ENCODE peak calls at places on chromosomes 3 and 15, in ten cellular contexts. B is pancreas, I is heart left ventricle, F is PC-3, O is AG04450, T is coronary artery, Y is endodermal cell, Q is thoracic aorta, L is upper lobe of right lung, S is OCI-LY7. G is an unnamed sample.

GRCh38 chr15:34342737-34343575 is at the start of the genes NOP10 and NUTM1:
- DNase-seq in I (peak), F (peak), S (peak), O (peak), L (peak), Y (peak), B (peak), T (peak), Q (peak), G (peak)

GRCh38 chr3:3288288-3288687 is 108.8 kb upstream of the CRBN start:
- DNase-seq in F (no peak), T (no peak), O (no peak), I (no peak), Y (no peak), S (no peak), B (no peak), L (no peak), Q (no peak), G (no peak)

GRCh38 chr15:73362900-73363299 is 5.9 kb downstream of the HCN4 start:
- DNase-seq in F (no peak), I (no peak), S (no peak), Y (no peak), Q (no peak), T (no peak), L (no peak), O (no peak), B (no peak), G (no peak)

GRCh38 chr3:10585945-10586344 is 80.6 kb upstream of the ATP2B2 start:
- DNase-seq in Q (no peak), S (no peak), F (no peak), O (no peak), I (no peak), L (no peak), Y (no peak), B (no peak), T (no peak), G (no peak)

GRCh38 chr15:51600114-51600513 is 22.5 kb downstream of the DMXL2 start:
- DNase-seq in T (no peak), L (no peak), B (no peak), F (peak), O (no peak), Y (no peak), I (no peak), S (no peak), Q (no peak), G (no peak)

GRCh38 chr3:163450684-163451083 is 1627.6 kb downstream of the SI start:
- DNase-seq in T (no peak), L (no peak), B (peak), Y (no peak), F (no peak), S (no peak), O (no peak), I (no peak), Q (no peak), G (no peak)

GRCh38 chr3:146577662-146578061 is 27.5 kb downstream of the PLSCR5 start:
- DNase-seq in T (no peak), Y (no peak), F (peak), S (peak), I (no peak), O (peak), L (no peak), Q (no peak), B (no peak), G (no peak)

GRCh38 chr15:91496754-91497691 is 356.5 kb upstream of the SLCO3A1 start:
- DNase-seq in B (no peak), L (no peak), O (no peak), S (no peak), F (peak), I (no peak), Y (no peak), Q (no peak), T (no peak), G (no peak)

GRCh38 chr15:58529041-58529440 is 97.2 kb downstream of the LIPC start:
- DNase-seq in I (no peak), O (no peak), T (no peak), S (no peak), B (no peak), Q (no peak), Y (no peak), L (no peak), F (no peak), G (no peak)

GRCh38 chr3:31738423-31738822 is 205.7 kb downstream of the STT3B start:
- DNase-seq in Y (no peak), S (no peak), B (no peak), L (no peak), T (no peak), I (no peak), O (no peak), F (no peak), Q (no peak), G (no peak)

GRCh38 chr15:81097893-81098280 is 36.2 kb upstream of the CFAP161 start:
- DNase-seq in S (no peak), L (no peak), Y (no peak), F (peak), Q (no peak), T (no peak), O (no peak), I (no peak), B (no peak), G (no peak)

GRCh38 chr3:129195731-129196256 is 12.1 kb upstream of the CNBP start:
- DNase-seq in I (peak), L (no peak), F (peak), S (no peak), B (no peak), T (peak), Y (no peak), Q (peak), O (peak), G (no peak)

GRCh38 chr3:52461874-52462273 is 6.5 kb downstream of the NISCH start:
- DNase-seq in Y (no peak), I (no peak), B (no peak), T (no peak), O (no peak), S (no peak), Q (no peak), F (no peak), L (no peak), G (no peak)

GRCh38 chr15:39188930-39189329 is 391.9 kb upstream of the THBS1 start:
- DNase-seq in T (no peak), F (peak), Y (no peak), I (no peak), B (no peak), O (no peak), L (no peak), S (no peak), Q (no peak), G (no peak)

GRCh38 chr3:14768182-14768790 is 50.5 kb upstream of the FGD5 start:
- DNase-seq in Q (no peak), O (no peak), L (no peak), F (no peak), T (no peak), I (no peak), S (no peak), Y (no peak), B (no peak), G (no peak)

GRCh38 chr3:76500746-76501275 is 539.1 kb upstream of the ROBO2 start:
- DNase-seq in L (no peak), B (no peak), F (peak), Q (no peak), I (no peak), Y (no peak), S (no peak), T (no peak), O (no peak), G (no peak)

GRCh38 chr3:99066863-99067262 is 165.4 kb upstream of the DCBLD2 start:
- DNase-seq in Q (no peak), I (no peak), O (no peak), L (no peak), S (no peak), Y (no peak), T (no peak), B (no peak), F (no peak), G (no peak)

GRCh38 chr15:72222433-72222832 is 8.6 kb downstream of the PKM start:
- DNase-seq in F (peak), O (no peak), L (no peak), T (no peak), I (peak), B (no peak), Q (peak), S (no peak), Y (no peak), G (no peak)

GRCh38 chr3:41050149-41050548 is 149.2 kb upstream of the CTNNB1 start:
- DNase-seq in L (no peak), I (no peak), T (no peak), F (no peak), B (no peak), Q (no peak), Y (no peak), O (no peak), S (no peak), G (no peak)

GRCh38 chr3:59866076-59866475 is 816.3 kb upstream of the CFAP20DC start:
- DNase-seq in Q (no peak), I (no peak), L (no peak), B (no peak), Y (no peak), S (no peak), O (no peak), F (no peak), T (no peak), G (no peak)

GRCh38 chr3:45000823-45001222 is 24.8 kb downstream of the EXOSC7 start:
- DNase-seq in I (no peak), T (no peak), L (no peak), Q (no peak), O (no peak), B (no peak), Y (no peak), S (no peak), F (no peak), G (no peak)

GRCh38 chr3:196198771-196199753 is 12.1 kb downstream of the ZDHHC19 start:
- DNase-seq in F (no peak), T (no peak), S (peak), L (no peak), I (no peak), B (no peak), O (no peak), Q (no peak), Y (peak), G (no peak)
- TF ChIP-seq CTCF in F (peak), T (no peak), S (peak), L (no peak), I (no peak), B (no peak), O (peak), Q (no peak), Y (peak), G (no peak)

DNA sequence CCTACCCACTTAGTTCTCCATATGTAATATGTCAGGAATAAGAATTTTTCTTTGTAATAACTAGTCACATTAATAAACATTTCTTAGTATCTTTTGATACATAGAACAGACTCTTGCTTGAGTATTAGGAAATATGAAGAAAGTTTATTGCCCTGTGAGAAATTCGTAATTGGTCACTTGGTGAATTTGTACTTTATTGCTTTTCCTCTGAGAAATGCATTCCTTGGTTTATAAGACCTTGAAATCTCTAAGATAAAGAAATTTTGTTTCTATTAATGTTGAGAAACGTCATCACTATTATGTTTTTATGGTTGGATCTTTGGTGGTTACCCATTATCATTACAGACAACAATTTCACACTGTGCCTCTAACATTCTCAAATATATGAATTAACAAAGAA is 652.0 kb upstream of the NECTIN3 start:
- DNase-seq in S (no peak), Q (no peak), O (no peak), I (no peak), L (no peak), F (peak), T (no peak), Y (no peak), B (no peak), G (no peak)
- H3K27ac ChIP-seq in S (no peak), Q (no peak), O (no peak), I (no peak), L (no peak), F (peak), T (no peak), Y (no peak), B (no peak), G (no peak)

DNA sequence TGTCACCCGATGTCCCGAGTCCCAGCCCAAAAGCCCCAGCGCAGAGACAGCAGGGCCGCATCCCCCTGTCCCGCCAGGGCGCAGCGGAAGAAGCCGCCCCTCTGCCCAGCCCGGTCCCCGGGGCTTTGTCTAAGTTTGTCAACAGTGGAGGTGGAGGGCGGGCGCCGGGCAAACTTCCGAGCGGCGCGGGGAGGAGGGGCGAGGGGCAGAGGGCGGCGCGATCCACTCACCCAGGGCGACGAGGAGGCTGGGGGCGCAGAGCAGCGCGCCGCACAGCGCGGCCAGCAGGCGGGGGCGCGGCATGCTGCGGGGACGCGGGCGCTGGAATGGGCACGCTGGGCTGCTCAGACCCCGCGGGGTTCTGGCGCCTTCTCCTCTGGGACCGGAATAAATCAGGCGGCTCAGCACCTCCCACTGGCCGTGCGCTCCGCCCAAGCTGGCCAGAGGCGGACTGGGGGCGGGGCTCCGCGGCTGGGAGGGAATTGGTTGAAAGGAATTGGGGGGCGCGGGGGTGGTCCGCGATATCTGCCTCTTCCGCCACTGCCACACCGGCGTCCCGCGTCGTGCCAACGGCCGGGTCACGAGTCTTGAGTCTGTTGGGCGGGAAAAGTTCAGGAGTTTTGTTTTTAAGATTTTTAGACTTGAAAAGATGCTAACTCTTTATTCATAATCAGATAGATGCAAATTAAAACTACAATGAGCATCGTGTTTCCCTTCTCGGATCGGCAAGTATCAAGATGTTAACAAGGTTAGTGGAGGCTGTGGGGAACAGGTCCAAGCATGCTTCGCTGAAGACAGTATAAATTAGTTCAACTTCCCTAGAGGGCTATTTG is at the start of gene MFGE8:
- DNase-seq in L (peak), Y (peak), Q (no peak), T (peak), I (peak), B (peak), O (no peak), F (peak), S (peak), G (peak)
- TF ChIP-seq CTCF in L (peak), Y (peak), Q (no peak), T (no peak), I (peak), B (no peak), O (peak), F (no peak), S (peak), G (peak)

GRCh38 chr15:78213425-78213750 is 21.0 kb downstream of the ACSBG1 start:
- DNase-seq in Y (peak), B (no peak), Q (no peak), S (no peak), L (no peak), O (no peak), T (peak), F (no peak), I (no peak), G (no peak)
- H3K27ac ChIP-seq in Y (no peak), B (no peak), Q (no peak), S (no peak), L (no peak), O (no peak), T (no peak), F (no peak), I (no peak), G (no peak)